ENCODE peak calls at places on chromosomes 13 and 19, in nine cellular contexts. B, F, N, Y, R, D, J, A and C are unnamed samples.
A peak's percentile ranks its signal among the peaks of the same experiment; 100 is the strongest.

GRCh38 chr19:58538257-58539168 is 5.4 kb upstream of the TRIM28 start:
- DNase-seq in D (no peak), J (no peak), B (peak; percentile 44), Y (no peak), F (peak; percentile 87), N (peak; percentile 92), R (peak; percentile 61), A (no peak), C (peak; percentile 57)

GRCh38 chr13:91311491-91311890 is 36.0 kb upstream of the MIR17HG start:
- DNase-seq in D (peak; percentile 57), F (no peak), J (no peak), Y (no peak), N (no peak), B (no peak), R (peak; percentile 49), A (no peak), C (no peak)

GRCh38 chr13:30905932-30906383 is at the start of gene MEDAG:
- DNase-seq in N (no peak), R (peak; percentile 39), A (peak; percentile 95), F (peak; percentile 94), B (no peak), D (peak; percentile 96), Y (peak; percentile 97), J (no peak), C (no peak)

GRCh38 chr13:31209172-31209818 is 9.5 kb downstream of the B3GLCT start:
- DNase-seq in Y (peak; percentile 51), D (no peak), R (no peak), J (no peak), B (no peak), F (peak; percentile 87), A (no peak), N (peak; percentile 69), C (no peak)

GRCh38 chr13:107900775-107901174 is 314.6 kb downstream of the LIG4 start:
- DNase-seq in A (no peak), R (no peak), N (no peak), J (no peak), D (no peak), B (no peak), Y (peak; percentile 4), F (no peak), C (no peak)

GRCh38 chr13:50326746-50327145 is 311.5 kb downstream of the KCNRG start:
- DNase-seq in A (no peak), J (no peak), D (no peak), N (no peak), F (no peak), Y (peak; percentile 46), R (no peak), B (no peak), C (no peak)

GRCh38 chr13:67554296-67554695 is 324.2 kb upstream of the PCDH9 start:
- DNase-seq in Y (no peak), R (no peak), F (no peak), A (no peak), D (no peak), N (no peak), B (no peak), J (no peak), C (no peak)

GRCh38 chr13:30576528-30576927 is 41.2 kb upstream of the USPL1 start:
- DNase-seq in B (peak; percentile 75), F (no peak), D (no peak), N (no peak), J (peak; percentile 73), Y (peak; percentile 35), A (no peak), R (no peak), C (peak; percentile 96)

GRCh38 chr19:18416778-18417249 is 2.4 kb upstream of the SSBP4 start:
- DNase-seq in B (peak; percentile 37), F (peak; percentile 98), J (no peak), D (peak; percentile 98), Y (peak; percentile 83), R (peak; percentile 85), A (peak; percentile 96), N (peak; percentile 92), C (peak; percentile 55)

GRCh38 chr13:86567119-86567518 is 767.9 kb upstream of the SLITRK6 start:
- DNase-seq in B (no peak), A (no peak), R (no peak), J (no peak), D (no peak), N (peak; percentile 36), Y (no peak), F (no peak), C (no peak)

GRCh38 chr13:84873951-84874350 is 925.3 kb downstream of the SLITRK6 start:
- DNase-seq in R (no peak), B (no peak), A (no peak), N (no peak), Y (no peak), J (no peak), D (no peak), F (no peak), C (no peak)

GRCh38 chr13:70237131-70237530 is 128.9 kb upstream of the KLHL1 start:
- DNase-seq in R (no peak), A (no peak), D (no peak), F (no peak), N (no peak), J (no peak), Y (no peak), B (no peak), C (no peak)

GRCh38 chr19:41868120-41868988 is 8.3 kb downstream of the RPS19 start:
- DNase-seq in J (no peak), D (no peak), R (no peak), A (no peak), B (no peak), Y (no peak), F (no peak), N (no peak), C (no peak)

GRCh38 chr13:34913040-34913439 is 29.0 kb upstream of the NBEA start:
- DNase-seq in N (peak; percentile 71), D (no peak), Y (no peak), B (no peak), R (no peak), J (no peak), F (no peak), A (no peak), C (peak; percentile 60)

GRCh38 chr19:10011974-10012373 is 1.3 kb upstream of the RDH8 start:
- DNase-seq in J (peak; percentile 64), A (no peak), B (no peak), R (no peak), N (no peak), Y (no peak), D (no peak), F (peak; percentile 59), C (no peak)

GRCh38 chr13:110374644-110375370 is 67.7 kb downstream of the COL4A2 start:
- DNase-seq in R (no peak), Y (no peak), N (no peak), J (no peak), A (no peak), D (no peak), B (no peak), F (no peak), C (no peak)

GRCh38 chr19:7554990-7555864 is 19.7 kb downstream of the PNPLA6 start:
- DNase-seq in F (peak; percentile 68), D (no peak), J (no peak), Y (no peak), R (peak; percentile 68), A (no peak), N (peak; percentile 46), B (no peak), C (no peak)

GRCh38 chr13:51271528-51272070 is 49.4 kb downstream of the FAM124A start:
- DNase-seq in Y (peak; percentile 45), A (no peak), F (no peak), B (no peak), D (no peak), J (no peak), R (no peak), N (no peak), C (no peak)

GRCh38 chr13:98752111-98752941 is at the start of gene SLC15A1:
- DNase-seq in D (no peak), Y (no peak), N (peak; percentile 33), F (no peak), J (no peak), R (no peak), B (no peak), A (no peak), C (no peak)

GRCh38 chr13:99314640-99315176 is 7.5 kb upstream of the GPR183 start:
- DNase-seq in Y (no peak), B (peak; percentile 89), J (no peak), F (no peak), A (no peak), N (no peak), D (no peak), R (no peak), C (no peak)

GRCh38 chr13:23505007-23505406 is 65.2 kb upstream of the TNFRSF19 start:
- DNase-seq in A (no peak), J (peak; percentile 16), B (no peak), D (no peak), Y (peak; percentile 49), N (no peak), R (no peak), F (no peak), C (no peak)

GRCh38 chr13:38661276-38661675 is 25.6 kb upstream of the FREM2 start:
- DNase-seq in B (no peak), A (no peak), N (no peak), F (no peak), Y (peak; percentile 22), D (no peak), R (no peak), J (no peak), C (no peak)

GRCh38 chr13:46913757-46914156 is 16.9 kb upstream of the HTR2A start:
- DNase-seq in D (no peak), B (no peak), A (no peak), N (no peak), Y (no peak), J (no peak), R (no peak), F (no peak), C (no peak)

GRCh38 chr19:38425222-38425809 is 703 bp downstream of the RASGRP4 start:
- DNase-seq in R (no peak), N (no peak), Y (no peak), A (no peak), D (no peak), J (no peak), F (no peak), B (no peak), C (no peak)
- H3K4me3 ChIP-seq in R (peak overlapping the region; percentile 5), N (no peak overlapping the region), Y (no peak overlapping the region), A (peak overlapping the region; percentile 26), D (no peak overlapping the region), J (no peak overlapping the region), F (peak overlapping the region; percentile 29), B (no peak overlapping the region), C (no peak overlapping the region)

GRCh38 chr19:50178859-50179537 is 15.9 kb upstream of the IZUMO2 start:
- DNase-seq in J (no peak), Y (no peak), A (no peak), D (no peak), B (no peak), F (no peak), R (no peak), N (no peak), C (no peak)
- H3K4me3 ChIP-seq in J (no peak overlapping the region), Y (no peak overlapping the region), A (no peak overlapping the region), D (no peak overlapping the region), B (no peak overlapping the region), F (no peak overlapping the region), R (peak overlapping the region; percentile 5), N (no peak overlapping the region), C (no peak overlapping the region)

GRCh38 chr13:79194727-79195126 is 211.3 kb downstream of the RBM26 start:
- DNase-seq in Y (no peak), B (no peak), A (no peak), N (no peak), D (no peak), J (no peak), R (no peak), F (no peak), C (no peak)
- H3K4me3 ChIP-seq in Y (no peak overlapping the region), B (no peak overlapping the region), A (no peak overlapping the region), N (no peak overlapping the region), D (no peak overlapping the region), J (no peak overlapping the region), R (no peak overlapping the region), F (no peak overlapping the region), C (no peak overlapping the region)

GRCh38 chr19:56111601-56112312 is 9.3 kb downstream of the ZNF787 start:
- DNase-seq in A (no peak), B (peak; percentile 63), D (no peak), R (peak; percentile 81), N (peak; percentile 37), Y (no peak), J (no peak), F (peak; percentile 87), C (no peak)
- H3K4me3 ChIP-seq in A (no peak overlapping the region), B (no peak overlapping the region), D (no peak overlapping the region), R (no peak overlapping the region), N (no peak overlapping the region), Y (no peak overlapping the region), J (no peak overlapping the region), F (no peak overlapping the region), C (no peak overlapping the region)